ENCODE peak calls at places on chromosome 4, in six cellular contexts. One of them, this sample, is unnamed.

GRCh38 chr4:99815597-99816011 is 1.0 kb upstream of the DAPP1 start:
- DNase-seq in right lobe of liver: no peak
- DNase-seq in GM19239: no peak
- DNase-seq in left colon: peak; percentile 83
- DNase-seq in neural crest cell: no peak
- DNase-seq in CD8-positive, alpha-beta memory T cell: no peak
- DNase-seq in this sample: no peak

GRCh38 chr4:169724251-169724650 is 33.5 kb downstream of the HPF1 start:
- DNase-seq in CD8-positive, alpha-beta memory T cell: no peak
- DNase-seq in left colon: no peak
- DNase-seq in right lobe of liver: no peak
- DNase-seq in GM19239: no peak
- DNase-seq in neural crest cell: no peak
- DNase-seq in this sample: no peak

GRCh38 chr4:38980903-38981676 is 51.1 kb downstream of the TMEM156 start:
- DNase-seq in right lobe of liver: no peak
- DNase-seq in GM19239: no peak
- DNase-seq in left colon: no peak
- DNase-seq in CD8-positive, alpha-beta memory T cell: no peak
- DNase-seq in neural crest cell: no peak
- DNase-seq in this sample: no peak

GRCh38 chr4:508675-509373 is 9.8 kb downstream of the PIGG start:
- DNase-seq in neural crest cell: no peak
- DNase-seq in right lobe of liver: no peak
- DNase-seq in left colon: no peak
- DNase-seq in GM19239: no peak
- DNase-seq in CD8-positive, alpha-beta memory T cell: no peak
- DNase-seq in this sample: no peak

GRCh38 chr4:136001791-136002190 is 1530.5 kb downstream of the PCDH18 start:
- DNase-seq in neural crest cell: no peak
- DNase-seq in right lobe of liver: no peak
- DNase-seq in GM19239: no peak
- DNase-seq in CD8-positive, alpha-beta memory T cell: no peak
- DNase-seq in left colon: no peak
- DNase-seq in this sample: no peak

GRCh38 chr4:61532324-61532723 is 332.2 kb downstream of the ADGRL3 start:
- DNase-seq in neural crest cell: peak; percentile 12
- DNase-seq in CD8-positive, alpha-beta memory T cell: no peak
- DNase-seq in right lobe of liver: no peak
- DNase-seq in left colon: no peak
- DNase-seq in GM19239: no peak
- DNase-seq in this sample: no peak

GRCh38 chr4:139664442-139664841 is 1.2 kb upstream of the MGST2 start:
- DNase-seq in CD8-positive, alpha-beta memory T cell: no peak
- DNase-seq in left colon: peak; percentile 44
- DNase-seq in GM19239: no peak
- DNase-seq in right lobe of liver: no peak
- DNase-seq in neural crest cell: no peak
- DNase-seq in this sample: no peak

GRCh38 chr4:7759635-7760034 is 180.0 kb downstream of the AFAP1 start:
- DNase-seq in right lobe of liver: peak; percentile 14
- DNase-seq in neural crest cell: no peak
- DNase-seq in CD8-positive, alpha-beta memory T cell: no peak
- DNase-seq in GM19239: no peak
- DNase-seq in left colon: no peak
- DNase-seq in this sample: no peak

GRCh38 chr4:21765810-21766407 is 182.7 kb downstream of the KCNIP4 start:
- DNase-seq in right lobe of liver: no peak
- DNase-seq in CD8-positive, alpha-beta memory T cell: no peak
- DNase-seq in left colon: no peak
- DNase-seq in GM19239: no peak
- DNase-seq in neural crest cell: peak; percentile 48
- DNase-seq in this sample: peak; percentile 8